ENCODE peak calls at places on chromosomes 1 and 21, in seven cellular contexts. D is transverse colon, C is heart left ventricle, N is HepG2, K is H1, G is lower leg skin, E is body of pancreas. J is an unnamed sample.

GRCh38 chr1:84415386-84415785 is 17.1 kb downstream of the DNASE2B start:
- DNase-seq in C (no peak), G (no peak), E (no peak), D (no peak), K (no peak), N (no peak), J (no peak)

GRCh38 chr21:18370292-18370691 is 33.3 kb downstream of the TMPRSS15 start:
- DNase-seq in C (no peak), G (no peak), E (no peak), N (no peak), K (no peak), D (no peak), J (no peak)

GRCh38 chr1:50978144-50978851 is 8.3 kb downstream of the CDKN2C start:
- DNase-seq in K (peak), E (peak), N (peak), G (no peak), D (peak), C (peak), J (peak)

GRCh38 chr1:212680691-212681090 is 18.9 kb downstream of the BATF3 start:
- DNase-seq in E (no peak), K (no peak), N (peak), G (no peak), D (no peak), C (no peak), J (no peak)

GRCh38 chr1:153238536-153238935 is 21.0 kb upstream of the LORICRIN start:
- DNase-seq in D (no peak), E (no peak), C (no peak), G (no peak), K (no peak), N (no peak), J (no peak)

GRCh38 chr1:22327411-22327810 is 124.2 kb upstream of the ZBTB40 start:
- DNase-seq in D (no peak), G (no peak), K (peak), E (no peak), N (no peak), C (no peak), J (no peak)

GRCh38 chr1:79042117-79042516 is 35.6 kb upstream of the ADGRL4 start:
- DNase-seq in C (no peak), E (no peak), G (no peak), D (no peak), K (no peak), N (no peak), J (peak)

GRCh38 chr1:207424570-207425131 is 29.5 kb upstream of the CR2 start:
- DNase-seq in D (no peak), C (no peak), E (no peak), K (no peak), N (no peak), G (no peak), J (no peak)

GRCh38 chr21:24025101-24025500 is 1582.2 kb downstream of the MRPL39 start:
- DNase-seq in C (no peak), N (no peak), K (no peak), E (no peak), G (no peak), D (no peak), J (no peak)

GRCh38 chr21:24023936-24024335 is 1583.3 kb downstream of the MRPL39 start:
- DNase-seq in C (no peak), G (no peak), D (no peak), N (no peak), E (no peak), K (no peak), J (no peak)

GRCh38 chr21:24023402-24023801 is 1583.9 kb downstream of the MRPL39 start:
- DNase-seq in K (no peak), D (no peak), E (no peak), N (no peak), G (no peak), C (no peak), J (no peak)
- H3K4me3 ChIP-seq in K (no peak), D (no peak), E (no peak), N (no peak), G (no peak), C (no peak), J (no peak)

GRCh38 chr21:42981862-42982261 is 7.5 kb downstream of the PKNOX1 start:
- DNase-seq in N (no peak), K (no peak), E (no peak), D (no peak), G (no peak), C (no peak), J (no peak)
- TF ChIP-seq POLR2A in N (no peak), K (no peak), E (no peak), D (no peak), G (no peak), C (no peak), J (no peak)

DNA sequence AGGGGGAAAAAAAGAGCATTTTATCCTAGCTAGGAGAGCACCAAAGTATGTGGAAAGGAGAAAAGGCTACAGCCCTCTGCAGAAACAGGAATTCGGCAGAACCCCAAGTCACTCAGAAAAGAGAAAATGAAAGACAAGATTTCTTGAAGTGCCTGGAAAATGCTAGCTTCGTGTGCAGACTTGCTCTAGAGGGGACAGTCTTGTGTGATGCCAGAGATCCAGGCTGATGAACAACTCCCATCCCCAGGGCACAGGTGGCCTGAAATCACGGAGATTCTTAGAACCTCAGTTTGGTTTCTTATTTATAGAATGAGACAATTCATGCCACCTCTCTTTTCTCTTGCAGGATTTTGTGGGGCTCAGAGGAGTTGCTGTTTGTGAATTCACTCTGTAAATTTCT is 61.4 kb downstream of the RUNX1 start:
- DNase-seq in K (no peak), C (no peak), G (no peak), N (no peak), D (no peak), E (no peak), J (no peak)
- H3K4me3 ChIP-seq in K (no peak), C (no peak), G (no peak), N (no peak), D (no peak), E (no peak), J (no peak)

DNA sequence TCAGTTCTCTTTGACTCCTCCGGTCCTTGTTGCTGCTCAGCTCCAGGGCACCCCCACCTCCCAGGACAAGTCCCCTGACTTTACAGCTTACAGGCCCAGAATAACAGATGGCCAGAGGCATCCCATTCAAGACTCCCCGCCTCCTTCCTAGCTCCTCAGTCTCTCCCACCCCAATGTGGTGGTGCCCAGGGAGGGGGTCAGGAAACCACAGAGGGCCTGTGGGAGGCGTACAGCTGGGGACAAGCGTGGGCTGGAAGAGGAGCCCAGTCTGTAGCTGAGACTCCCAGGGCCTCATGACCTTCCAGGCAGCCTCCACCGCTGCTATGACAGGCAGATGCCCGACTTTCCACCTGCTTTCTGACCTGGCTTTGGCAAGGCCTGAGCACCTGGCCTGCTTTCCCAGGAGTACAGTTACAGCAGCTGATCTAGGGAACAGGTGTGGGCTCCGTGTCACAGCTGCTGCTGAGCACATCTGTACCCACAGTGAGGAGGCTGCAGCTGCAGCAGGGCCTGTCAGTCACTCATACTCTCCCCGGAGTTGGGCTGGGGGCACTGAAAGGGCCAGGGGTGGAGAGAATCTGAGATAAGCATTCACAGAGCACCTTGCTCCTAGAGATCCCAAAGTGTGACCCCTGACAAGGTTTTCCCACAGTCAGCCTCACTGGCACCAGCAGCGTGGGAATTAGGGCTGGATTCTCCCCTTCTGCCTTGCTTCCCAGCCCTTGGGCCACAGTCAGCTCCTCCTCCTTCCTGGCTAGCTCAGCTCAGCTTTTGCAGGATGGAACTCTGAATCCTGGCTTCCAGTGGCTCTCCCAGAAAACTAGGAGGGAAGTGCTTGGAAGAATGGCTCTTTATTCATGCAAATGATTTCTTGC is 7.1 kb upstream of the NAV1 start:
- DNase-seq in K (no peak), C (no peak), E (peak), N (no peak), D (no peak), G (no peak), J (peak)
- TF ChIP-seq POLR2A in K (no peak), C (no peak), E (no peak), N (no peak), D (no peak), G (no peak), J (no peak)

J was measured in NB4.